ENCODE peak calls at places on chromosomes 7 and 10, in seven cellular contexts. One of them, this sample, is unnamed.

GRCh38 chr10:12750526-12751201 is 250.8 kb downstream of the CCDC3 start:
- DNase-seq in SK-N-SH: no peak
- DNase-seq in HCT116: no peak
- DNase-seq in upper lobe of left lung: no peak
- DNase-seq in stomach: no peak
- DNase-seq in HepG2: no peak
- DNase-seq in sigmoid colon: no peak
- DNase-seq in this sample: no peak

GRCh38 chr7:137142376-137142775 is 201.2 kb downstream of the PTN start:
- DNase-seq in SK-N-SH: no peak
- DNase-seq in upper lobe of left lung: no peak
- DNase-seq in stomach: no peak
- DNase-seq in HCT116: no peak
- DNase-seq in sigmoid colon: no peak
- DNase-seq in HepG2: no peak
- DNase-seq in this sample: no peak

GRCh38 chr10:45809829-45810228 is 37.5 kb downstream of the AGAP4 start:
- DNase-seq in SK-N-SH: peak
- DNase-seq in HepG2: no peak
- DNase-seq in upper lobe of left lung: no peak
- DNase-seq in sigmoid colon: no peak
- DNase-seq in HCT116: no peak
- DNase-seq in stomach: no peak
- DNase-seq in this sample: no peak

GRCh38 chr7:27714831-27715444 is 25.0 kb upstream of the TAX1BP1 start:
- DNase-seq in upper lobe of left lung: no peak
- DNase-seq in HCT116: no peak
- DNase-seq in stomach: no peak
- DNase-seq in HepG2: peak
- DNase-seq in SK-N-SH: no peak
- DNase-seq in sigmoid colon: no peak
- DNase-seq in this sample: peak

GRCh38 chr10:10892290-10892875 is 125.3 kb upstream of the CELF2 start:
- DNase-seq in SK-N-SH: no peak
- DNase-seq in stomach: no peak
- DNase-seq in sigmoid colon: no peak
- DNase-seq in upper lobe of left lung: no peak
- DNase-seq in HepG2: no peak
- DNase-seq in HCT116: no peak
- DNase-seq in this sample: no peak

GRCh38 chr10:103637855-103638561 is 144.5 kb downstream of the NEURL1 start:
- DNase-seq in upper lobe of left lung: peak
- DNase-seq in HepG2: no peak
- DNase-seq in sigmoid colon: peak
- DNase-seq in HCT116: no peak
- DNase-seq in stomach: peak
- DNase-seq in SK-N-SH: no peak
- DNase-seq in this sample: no peak

GRCh38 chr7:4851459-4852422 is 10.1 kb downstream of the PAPOLB start:
- DNase-seq in upper lobe of left lung: no peak
- DNase-seq in stomach: no peak
- DNase-seq in SK-N-SH: no peak
- DNase-seq in HCT116: peak
- DNase-seq in HepG2: no peak
- DNase-seq in sigmoid colon: no peak
- DNase-seq in this sample: no peak

GRCh38 chr7:25308246-25308645 is 80.0 kb upstream of the NPVF start:
- DNase-seq in HCT116: no peak
- DNase-seq in upper lobe of left lung: no peak
- DNase-seq in stomach: no peak
- DNase-seq in SK-N-SH: no peak
- DNase-seq in sigmoid colon: no peak
- DNase-seq in HepG2: no peak
- DNase-seq in this sample: no peak

GRCh38 chr7:133829336-133829897 is 297.7 kb upstream of the LRGUK start:
- DNase-seq in sigmoid colon: no peak
- DNase-seq in stomach: no peak
- DNase-seq in HepG2: no peak
- DNase-seq in SK-N-SH: no peak
- DNase-seq in HCT116: no peak
- DNase-seq in upper lobe of left lung: no peak
- DNase-seq in this sample: no peak

GRCh38 chr10:110141747-110142625 is 65.4 kb upstream of the MXI1 start:
- DNase-seq in HepG2: peak
- DNase-seq in HCT116: no peak
- DNase-seq in sigmoid colon: no peak
- DNase-seq in SK-N-SH: no peak
- DNase-seq in stomach: peak
- DNase-seq in upper lobe of left lung: no peak
- DNase-seq in this sample: no peak

GRCh38 chr10:97571622-97572021 is 957 bp upstream of the ANKRD2 start:
- DNase-seq in upper lobe of left lung: no peak
- DNase-seq in HCT116: no peak
- DNase-seq in HepG2: no peak
- DNase-seq in sigmoid colon: no peak
- DNase-seq in SK-N-SH: no peak
- DNase-seq in stomach: peak
- DNase-seq in this sample: no peak

GRCh38 chr10:131577786-131578471 is 266.4 kb upstream of the TCERG1L start:
- DNase-seq in SK-N-SH: no peak
- DNase-seq in HCT116: no peak
- DNase-seq in sigmoid colon: no peak
- DNase-seq in upper lobe of left lung: no peak
- DNase-seq in HepG2: no peak
- DNase-seq in stomach: peak
- DNase-seq in this sample: no peak

GRCh38 chr10:32953277-32953927 is 4.6 kb downstream of the ITGB1 start:
- DNase-seq in SK-N-SH: no peak
- DNase-seq in upper lobe of left lung: no peak
- DNase-seq in HCT116: no peak
- DNase-seq in HepG2: no peak
- DNase-seq in sigmoid colon: no peak
- DNase-seq in stomach: no peak
- DNase-seq in this sample: no peak

GRCh38 chr10:71193516-71193915 is 18.9 kb upstream of the UNC5B start:
- DNase-seq in stomach: no peak
- DNase-seq in sigmoid colon: no peak
- DNase-seq in HCT116: no peak
- DNase-seq in SK-N-SH: no peak
- DNase-seq in HepG2: no peak
- DNase-seq in upper lobe of left lung: no peak
- DNase-seq in this sample: no peak

GRCh38 chr10:67477868-67478267 is 218.1 kb downstream of the CTNNA3 start:
- DNase-seq in upper lobe of left lung: no peak
- DNase-seq in HCT116: no peak
- DNase-seq in sigmoid colon: no peak
- DNase-seq in stomach: no peak
- DNase-seq in HepG2: no peak
- DNase-seq in SK-N-SH: no peak
- DNase-seq in this sample: no peak

GRCh38 chr7:30255096-30255769 is 29.2 kb upstream of the ZNRF2 start:
- DNase-seq in HCT116: no peak
- DNase-seq in sigmoid colon: no peak
- DNase-seq in stomach: no peak
- DNase-seq in HepG2: peak
- DNase-seq in upper lobe of left lung: no peak
- DNase-seq in SK-N-SH: no peak
- DNase-seq in this sample: no peak

GRCh38 chr7:149704507-149704906 is 68.9 kb downstream of the ZNF467 start:
- DNase-seq in HepG2: no peak
- DNase-seq in SK-N-SH: no peak
- DNase-seq in sigmoid colon: no peak
- DNase-seq in HCT116: no peak
- DNase-seq in stomach: no peak
- DNase-seq in upper lobe of left lung: no peak
- DNase-seq in this sample: no peak

GRCh38 chr10:118832242-118832651 is 77.5 kb upstream of the CACUL1 start:
- DNase-seq in HepG2: no peak
- DNase-seq in stomach: peak
- DNase-seq in SK-N-SH: peak
- DNase-seq in HCT116: no peak
- DNase-seq in upper lobe of left lung: no peak
- DNase-seq in sigmoid colon: peak
- DNase-seq in this sample: peak

GRCh38 chr10:28717659-28718201 is 40.4 kb downstream of the BAMBI start:
- DNase-seq in sigmoid colon: no peak
- DNase-seq in HepG2: no peak
- DNase-seq in stomach: no peak
- DNase-seq in upper lobe of left lung: no peak
- DNase-seq in SK-N-SH: no peak
- DNase-seq in HCT116: no peak
- DNase-seq in this sample: no peak

GRCh38 chr7:92735707-92736106 is 100.7 kb downstream of the CDK6 start:
- DNase-seq in stomach: no peak
- DNase-seq in SK-N-SH: no peak
- DNase-seq in upper lobe of left lung: no peak
- DNase-seq in HepG2: no peak
- DNase-seq in HCT116: no peak
- DNase-seq in sigmoid colon: no peak
- DNase-seq in this sample: no peak

GRCh38 chr7:2172311-2173183 is 60.2 kb downstream of the MAD1L1 start:
- DNase-seq in HCT116: no peak
- DNase-seq in HepG2: peak
- DNase-seq in stomach: peak
- DNase-seq in upper lobe of left lung: peak
- DNase-seq in sigmoid colon: no peak
- DNase-seq in SK-N-SH: peak
- DNase-seq in this sample: peak

GRCh38 chr10:96496281-96496925 is 17.3 kb downstream of the TLL2 start:
- DNase-seq in upper lobe of left lung: no peak
- DNase-seq in SK-N-SH: no peak
- DNase-seq in stomach: no peak
- DNase-seq in HCT116: no peak
- DNase-seq in sigmoid colon: no peak
- DNase-seq in HepG2: no peak
- DNase-seq in this sample: peak

GRCh38 chr10:118698421-118698820 is 56.3 kb downstream of the CACUL1 start:
- DNase-seq in HCT116: peak
- DNase-seq in HepG2: peak
- DNase-seq in upper lobe of left lung: no peak
- DNase-seq in stomach: peak
- DNase-seq in sigmoid colon: no peak
- DNase-seq in SK-N-SH: peak
- DNase-seq in this sample: peak

DNA sequence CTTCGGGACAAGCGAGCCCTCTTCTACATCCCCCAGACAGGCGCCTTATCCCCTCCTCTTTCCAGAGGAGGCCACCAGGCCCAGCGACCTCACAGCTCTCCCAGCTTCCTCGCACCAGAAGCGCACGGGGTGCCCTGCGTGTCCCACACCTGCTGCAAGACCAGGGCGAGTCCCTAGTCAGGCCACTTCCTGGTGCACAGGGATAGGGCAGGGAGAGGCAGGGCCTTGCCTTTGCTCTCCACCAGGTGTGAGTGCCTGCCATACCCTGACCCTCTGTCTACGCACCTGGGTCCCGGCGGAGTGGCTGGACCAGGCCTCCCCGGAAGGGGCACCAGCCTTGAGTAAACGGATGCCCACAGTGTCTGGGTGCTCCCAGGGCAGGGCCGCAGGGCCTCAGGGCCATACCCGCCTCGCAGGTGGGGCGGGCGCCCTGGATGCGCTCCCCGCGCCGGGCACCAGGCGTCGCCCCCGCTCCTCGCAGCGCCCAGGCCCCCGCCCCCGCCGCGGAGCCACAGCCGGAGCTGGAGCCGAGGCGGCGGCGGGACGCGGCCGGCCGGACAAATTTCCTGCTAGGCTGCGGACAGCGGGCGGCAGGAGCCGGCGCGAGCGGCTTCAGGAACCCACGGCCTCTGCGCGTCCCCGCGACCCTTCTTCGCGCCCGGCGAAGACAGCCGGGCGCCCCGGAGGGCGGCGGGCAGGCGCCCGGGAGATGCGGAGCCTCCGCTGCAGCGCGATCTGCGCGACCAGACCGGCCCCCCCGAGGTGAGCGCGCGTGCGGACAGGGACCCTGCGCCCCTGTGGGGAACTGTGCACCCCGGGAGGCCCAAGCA is at the start of gene PTPRE:
- DNase-seq in HCT116: peak
- DNase-seq in upper lobe of left lung: peak
- DNase-seq in HepG2: no peak
- DNase-seq in stomach: peak
- DNase-seq in sigmoid colon: peak
- DNase-seq in SK-N-SH: peak
- DNase-seq in this sample: peak
- TF ChIP-seq POLR2AphosphoS5 in HCT116: peak
- TF ChIP-seq POLR2AphosphoS5 in upper lobe of left lung: no peak
- TF ChIP-seq POLR2AphosphoS5 in HepG2: no peak
- TF ChIP-seq POLR2AphosphoS5 in stomach: no peak
- TF ChIP-seq POLR2AphosphoS5 in sigmoid colon: no peak
- TF ChIP-seq POLR2AphosphoS5 in SK-N-SH: no peak
- TF ChIP-seq POLR2AphosphoS5 in this sample: peak

DNA sequence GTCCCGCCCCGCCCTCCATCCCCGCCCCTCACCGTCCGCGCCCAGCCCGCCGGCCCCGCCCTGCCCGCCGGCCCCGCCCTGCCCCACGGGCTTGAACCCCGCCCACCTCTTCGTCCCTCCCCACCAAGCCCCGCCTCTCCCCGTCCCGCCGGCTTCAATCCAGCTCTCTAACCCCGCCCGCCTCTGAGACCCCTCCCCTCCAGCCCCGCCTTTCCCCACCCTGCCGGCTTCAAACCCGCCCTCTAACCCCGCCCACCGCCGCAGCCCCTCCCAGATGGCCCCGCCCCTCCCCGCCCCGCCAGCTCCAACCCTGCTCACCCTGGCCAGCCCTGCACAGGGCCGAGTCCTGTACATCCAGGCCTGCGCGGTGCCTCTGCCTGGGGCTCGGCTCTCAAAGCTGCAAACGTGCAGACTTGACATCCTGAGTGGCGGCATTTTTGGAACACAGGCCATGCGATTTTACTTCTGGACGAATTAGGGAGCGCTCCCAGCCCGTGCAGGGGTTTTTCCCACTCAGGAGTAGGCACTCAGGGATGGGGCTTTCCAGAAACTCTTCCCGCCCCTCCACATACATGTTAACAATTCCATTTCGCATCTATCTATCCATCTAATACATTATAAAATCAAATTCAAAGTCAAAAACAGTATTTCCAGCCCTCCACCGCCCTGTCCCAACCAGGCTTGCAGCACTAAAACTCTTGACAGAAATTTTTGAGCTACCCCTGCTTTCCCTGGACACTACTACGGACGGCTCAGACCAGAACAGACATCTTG is 475 bp upstream of the NMT2 start:
- DNase-seq in upper lobe of left lung: peak
- DNase-seq in SK-N-SH: peak
- DNase-seq in HCT116: peak
- DNase-seq in HepG2: peak
- DNase-seq in sigmoid colon: peak
- DNase-seq in stomach: peak
- DNase-seq in this sample: peak
- H3K27ac ChIP-seq in upper lobe of left lung: peak
- H3K27ac ChIP-seq in SK-N-SH: peak
- H3K27ac ChIP-seq in HCT116: no peak
- H3K27ac ChIP-seq in HepG2: peak
- H3K27ac ChIP-seq in sigmoid colon: peak
- H3K27ac ChIP-seq in stomach: peak
- H3K27ac ChIP-seq in this sample: no peak

GRCh38 chr7:158463317-158463716 is 124.3 kb downstream of the PTPRN2 start:
- DNase-seq in stomach: no peak
- DNase-seq in upper lobe of left lung: no peak
- DNase-seq in HepG2: no peak
- DNase-seq in SK-N-SH: no peak
- DNase-seq in HCT116: no peak
- DNase-seq in sigmoid colon: no peak
- DNase-seq in this sample: no peak
- TF ChIP-seq CTCF in stomach: no peak
- TF ChIP-seq CTCF in upper lobe of left lung: no peak
- TF ChIP-seq CTCF in HepG2: no peak
- TF ChIP-seq CTCF in SK-N-SH: no peak
- TF ChIP-seq CTCF in HCT116: no peak
- TF ChIP-seq CTCF in sigmoid colon: no peak
- TF ChIP-seq CTCF in this sample: no peak

GRCh38 chr10:51244739-51245138 is 170.5 kb downstream of the PRKG1 start:
- DNase-seq in stomach: no peak
- DNase-seq in HepG2: no peak
- DNase-seq in HCT116: no peak
- DNase-seq in SK-N-SH: no peak
- DNase-seq in sigmoid colon: no peak
- DNase-seq in upper lobe of left lung: no peak
- DNase-seq in this sample: peak
- TF ChIP-seq POLR2AphosphoS5 in stomach: no peak
- TF ChIP-seq POLR2AphosphoS5 in HepG2: no peak
- TF ChIP-seq POLR2AphosphoS5 in HCT116: no peak
- TF ChIP-seq POLR2AphosphoS5 in SK-N-SH: no peak
- TF ChIP-seq POLR2AphosphoS5 in sigmoid colon: no peak
- TF ChIP-seq POLR2AphosphoS5 in upper lobe of left lung: no peak
- TF ChIP-seq POLR2AphosphoS5 in this sample: no peak

This sample was measured in endothelial cell of umbilical vein.